ENCODE peak calls at places on chromosomes 11 and 22, in seven cellular contexts. L is IMR-90, U is mesenchymal stem cell, B is neuronal stem cell, D is H1, V is mesendoderm, I is H9. O is an unnamed sample.

GRCh38 chr11:130801287-130802146 is 114.8 kb downstream of the SNX19 start:
- DNase-seq in I (no peak), B (no peak), L (peak; percentile 53), U (no peak), D (no peak), V (no peak), O (no peak)

GRCh38 chr11:79237676-79238075 is 203.2 kb downstream of the TENM4 start:
- DNase-seq in V (no peak), B (no peak), L (peak; percentile 96), I (no peak), U (peak; percentile 53), D (no peak), O (peak; percentile 51)

GRCh38 chr11:126202646-126203359 is 8.6 kb downstream of the RPUSD4 start:
- DNase-seq in I (no peak), B (no peak), L (no peak), U (no peak), V (no peak), D (no peak), O (no peak)

GRCh38 chr22:41781508-41781906 is 19.0 kb upstream of the CCDC134 start:
- DNase-seq in U (no peak), D (no peak), B (no peak), V (no peak), L (no peak), I (no peak), O (no peak)

GRCh38 chr11:81245791-81246190 is 1487.9 kb downstream of the FAM181B start:
- DNase-seq in D (no peak), U (no peak), L (no peak), I (no peak), B (no peak), V (no peak), O (no peak)

GRCh38 chr11:76459299-76459698 is 14.5 kb downstream of the EMSY start:
- DNase-seq in V (peak; percentile 35), L (no peak), U (peak; percentile 15), I (no peak), D (no peak), B (no peak), O (no peak)

GRCh38 chr22:50577987-50578775 is at the start of gene CPT1B:
- DNase-seq in B (no peak), U (peak; percentile 10), V (no peak), D (no peak), L (peak; percentile 26), I (no peak), O (no peak)

GRCh38 chr11:9760180-9760550 is 96.3 kb downstream of the SWAP70 start:
- DNase-seq in V (no peak), U (peak; percentile 87), D (no peak), L (peak; percentile 95), B (no peak), I (no peak), O (peak; percentile 33)

GRCh38 chr11:6603287-6604080 is at the start of the genes ILK and RRP8:
- DNase-seq in V (peak; percentile 95), U (peak; percentile 92), I (peak; percentile 88), L (peak; percentile 86), B (peak; percentile 87), D (peak; percentile 91), O (peak; percentile 73)

GRCh38 chr11:112321521-112322172 is 61.0 kb upstream of the PLET1 start:
- DNase-seq in D (no peak), U (peak; percentile 90), I (peak; percentile 54), L (peak; percentile 89), B (no peak), V (peak; percentile 58), O (peak; percentile 17)

DNA sequence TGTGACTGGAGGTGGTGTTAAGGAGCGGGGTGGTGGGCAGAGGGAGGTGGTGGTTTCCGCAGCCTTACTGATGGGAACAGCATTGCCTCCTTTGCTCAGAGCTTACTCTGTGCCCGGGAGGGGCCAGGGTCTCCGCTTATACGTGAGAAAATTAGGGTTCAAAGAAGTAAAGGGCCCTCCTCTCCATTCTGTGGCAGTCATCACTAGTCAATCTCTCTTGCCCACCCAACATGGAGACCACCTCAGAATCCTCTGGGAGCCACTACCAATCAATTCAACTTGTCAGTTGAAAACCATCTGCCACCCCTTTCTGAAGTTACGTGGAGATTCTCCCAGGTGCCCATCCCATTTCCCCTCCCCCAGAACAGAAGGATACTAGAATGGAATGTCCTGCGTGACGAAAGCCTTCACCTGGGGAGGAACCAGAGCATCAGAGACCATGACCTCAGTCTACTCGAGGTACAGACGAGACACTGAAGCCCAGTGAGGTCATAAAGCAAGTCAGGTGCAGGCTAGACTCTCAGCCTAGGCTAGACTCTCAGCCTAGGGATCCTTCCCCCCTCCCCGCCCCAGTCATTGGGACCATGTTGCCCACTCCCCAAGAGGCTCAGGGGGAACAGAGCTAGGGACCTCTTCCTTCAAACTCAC is 2.0 kb downstream of the SELENOM start:
- DNase-seq in I (no peak), D (no peak), L (no peak), V (no peak), B (no peak), U (no peak), O (peak; percentile 62)
- H3K18ac ChIP-seq in I (no peak overlapping the region), D (no peak overlapping the region), L (no peak overlapping the region), V (no peak overlapping the region), B (no peak overlapping the region), U (no peak overlapping the region), O (no peak overlapping the region)

GRCh38 chr11:18010977-18011586 is 1.8 kb downstream of the SERGEF start:
- DNase-seq in I (no peak), D (no peak), L (no peak), V (no peak), U (peak; percentile 6), B (no peak), O (no peak)
- H3K18ac ChIP-seq in I (no peak overlapping the region), D (no peak overlapping the region), L (no peak overlapping the region), V (no peak overlapping the region), U (no peak overlapping the region), B (no peak overlapping the region), O (no peak overlapping the region)

DNA sequence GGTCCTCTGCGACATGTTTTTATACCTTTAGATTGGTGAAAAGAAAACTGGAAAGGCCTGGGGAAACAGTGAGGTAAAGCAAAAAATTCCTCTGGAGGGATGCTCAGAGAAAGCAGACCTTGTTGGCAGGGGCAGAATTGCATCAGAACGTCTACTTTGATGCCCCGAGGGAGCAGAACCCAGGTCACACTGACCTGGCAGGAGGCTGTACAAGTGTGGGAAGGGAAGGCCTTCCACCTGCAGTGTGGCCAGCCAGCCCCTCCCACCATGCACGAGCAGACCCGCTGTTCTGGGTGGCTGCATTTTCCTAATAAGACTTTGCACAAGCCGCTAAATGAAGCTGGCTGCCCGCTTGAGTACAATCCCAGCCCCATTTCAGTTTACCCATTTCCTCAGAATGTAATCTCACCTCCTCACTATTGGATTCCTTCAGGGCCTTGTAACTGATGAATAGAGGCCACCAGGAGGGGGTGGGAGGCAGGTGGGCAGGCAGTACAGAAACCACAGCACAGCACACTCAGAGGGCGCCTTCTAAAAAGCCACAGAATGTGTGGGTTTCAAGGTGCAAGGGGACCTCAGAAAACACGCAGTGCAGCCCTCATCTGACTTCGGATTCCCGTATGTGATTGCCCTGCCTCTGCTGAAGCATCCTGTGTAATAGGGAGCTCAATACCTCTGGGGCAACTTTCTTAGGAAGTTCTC is 316.6 kb downstream of the OPCML start:
- DNase-seq in V (no peak), L (no peak), U (no peak), B (no peak), I (no peak), D (no peak), O (no peak)
- H3K18ac ChIP-seq in V (no peak overlapping the region), L (no peak overlapping the region), U (no peak overlapping the region), B (peak overlapping the region; percentile 21), I (no peak overlapping the region), D (no peak overlapping the region), O (no peak overlapping the region)

GRCh38 chr11:55902308-55902707 is 12.1 kb downstream of the OR5W2 start:
- DNase-seq in L (no peak), U (no peak), V (no peak), I (no peak), B (no peak), D (no peak), O (no peak)
- H3K18ac ChIP-seq in L (no peak overlapping the region), U (no peak overlapping the region), V (no peak overlapping the region), I (no peak overlapping the region), B (no peak overlapping the region), D (no peak overlapping the region), O (no peak overlapping the region)